ENCODE peak calls at places on chromosomes 6 and 20, in eight cellular contexts. Q, O, A, S, D, H, E and P are unnamed samples.

GRCh38 chr6:121584591-121585369 is 149.3 kb downstream of the GJA1 start:
- DNase-seq in O (no peak), A (peak; percentile 72), D (no peak), E (no peak), H (no peak), S (no peak), Q (no peak), P (no peak)

GRCh38 chr6:2396856-2397640 is 151.6 kb upstream of the GMDS start:
- DNase-seq in H (no peak), D (no peak), O (peak; percentile 31), A (peak; percentile 70), S (no peak), E (no peak), Q (peak; percentile 9), P (no peak)

GRCh38 chr6:6390849-6391602 is 70.6 kb upstream of the F13A1 start:
- DNase-seq in D (no peak), H (no peak), O (no peak), Q (no peak), S (no peak), A (no peak), E (no peak), P (no peak)

GRCh38 chr6:37438912-37439311 is 5.9 kb downstream of the CMTR1 start:
- DNase-seq in A (no peak), D (no peak), H (no peak), Q (no peak), S (no peak), E (no peak), O (no peak), P (no peak)

GRCh38 chr6:44057238-44057930 is 69.9 kb downstream of the MRPL14 start:
- DNase-seq in H (no peak), E (no peak), S (no peak), A (no peak), Q (no peak), D (no peak), O (no peak), P (no peak)

GRCh38 chr6:31874836-31875572 is 3.8 kb downstream of the SLC44A4 start:
- DNase-seq in Q (no peak), S (peak; percentile 40), H (no peak), O (no peak), D (no peak), A (no peak), E (no peak), P (no peak)

GRCh38 chr6:95431637-95432228 is 145.6 kb upstream of the MANEA start:
- DNase-seq in S (peak; percentile 38), Q (peak; percentile 71), A (peak; percentile 38), H (no peak), D (no peak), E (peak; percentile 39), O (no peak), P (no peak)

GRCh38 chr6:11354019-11354418 is 121.6 kb upstream of the NEDD9 start:
- DNase-seq in Q (no peak), A (peak; percentile 47), H (no peak), E (no peak), O (peak; percentile 25), S (no peak), D (peak; percentile 55), P (no peak)

GRCh38 chr6:79301290-79301689 is 66.8 kb upstream of the HMGN3 start:
- DNase-seq in A (no peak), H (no peak), S (peak; percentile 81), O (no peak), D (no peak), Q (no peak), E (no peak), P (no peak)

GRCh38 chr20:44079968-44080560 is 106.9 kb downstream of the JPH2 start:
- DNase-seq in A (no peak), E (no peak), O (no peak), Q (no peak), S (no peak), H (no peak), D (no peak), P (no peak)

GRCh38 chr6:14921170-14921569 is 324.7 kb upstream of the JARID2 start:
- DNase-seq in O (peak; percentile 69), S (no peak), D (no peak), A (no peak), H (peak; percentile 38), E (no peak), Q (peak; percentile 48), P (no peak)

GRCh38 chr20:50027611-50028105 is 44.9 kb downstream of the SNAI1 start:
- DNase-seq in E (peak; percentile 92), A (peak; percentile 95), Q (peak; percentile 48), D (peak; percentile 64), O (peak; percentile 71), S (peak; percentile 63), H (peak; percentile 53), P (no peak)

GRCh38 chr6:157893238-157893637 is 70.2 kb downstream of the SNX9 start:
- DNase-seq in A (no peak), E (no peak), O (no peak), Q (no peak), H (no peak), D (no peak), S (no peak), P (no peak)

GRCh38 chr6:134908906-134909516 is 40.9 kb downstream of the ALDH8A1 start:
- DNase-seq in A (peak; percentile 99), S (peak; percentile 49), O (peak; percentile 53), E (no peak), Q (peak; percentile 30), D (peak; percentile 53), H (peak; percentile 49), P (no peak)

GRCh38 chr6:1789092-1789491 is 179.4 kb downstream of the FOXC1 start:
- DNase-seq in E (no peak), Q (no peak), H (no peak), O (no peak), S (no peak), A (peak; percentile 42), D (no peak), P (no peak)

GRCh38 chr20:63974402-63975200 is 4.8 kb downstream of the SAMD10 start:
- DNase-seq in H (peak; percentile 42), S (peak; percentile 52), D (no peak), O (peak; percentile 12), Q (peak; percentile 47), E (peak; percentile 14), A (no peak), P (no peak)

GRCh38 chr20:24100370-24101011 is 111.9 kb upstream of the GGTLC1 start:
- DNase-seq in A (peak; percentile 73), D (no peak), Q (peak; percentile 65), E (peak; percentile 53), S (peak; percentile 78), O (peak; percentile 28), H (peak; percentile 54), P (no peak)

GRCh38 chr6:135236732-135237131 is 55.6 kb downstream of the MYB start:
- DNase-seq in D (no peak), Q (no peak), S (no peak), E (no peak), O (no peak), H (no peak), A (no peak), P (no peak)

GRCh38 chr6:73234732-73235131 is 9.4 kb upstream of the KHDC1L start:
- DNase-seq in Q (no peak), A (peak; percentile 86), O (no peak), D (no peak), S (peak; percentile 63), H (no peak), E (no peak), P (no peak)

GRCh38 chr6:127547215-127547614 is 28.1 kb upstream of the MTCL3 start:
- DNase-seq in S (no peak), D (no peak), O (no peak), E (no peak), H (no peak), A (peak; percentile 40), Q (no peak), P (no peak)

GRCh38 chr6:111985202-111985731 is 68.6 kb upstream of the CCN6 start:
- DNase-seq in H (peak; percentile 73), S (peak; percentile 100), A (peak; percentile 98), Q (no peak), E (no peak), D (no peak), O (no peak), P (no peak)

GRCh38 chr6:129929433-129929832 is 68.3 kb upstream of the TMEM244 start:
- DNase-seq in H (no peak), D (no peak), S (no peak), O (no peak), E (no peak), Q (no peak), A (peak; percentile 93), P (no peak)

GRCh38 chr20:63915471-63915870 is 20.5 kb downstream of the DNAJC5 start:
- DNase-seq in O (peak; percentile 61), H (no peak), E (no peak), A (no peak), D (no peak), Q (peak; percentile 83), S (no peak), P (no peak)

GRCh38 chr6:120869397-120869796 is 464.9 kb downstream of the TBC1D32 start:
- DNase-seq in S (no peak), H (no peak), O (no peak), D (no peak), A (peak; percentile 2), Q (no peak), E (no peak), P (no peak)

GRCh38 chr20:45138451-45139300 is 14.4 kb upstream of the WFDC12 start:
- DNase-seq in D (no peak), H (peak; percentile 78), A (peak; percentile 43), S (peak; percentile 62), E (peak; percentile 39), O (peak; percentile 31), Q (peak; percentile 64), P (peak; percentile 88)
- H3K27ac ChIP-seq in D (no peak overlapping the region), H (no peak overlapping the region), A (no peak overlapping the region), S (no peak overlapping the region), E (no peak overlapping the region), O (no peak overlapping the region), Q (no peak overlapping the region), P (no peak overlapping the region)

DNA sequence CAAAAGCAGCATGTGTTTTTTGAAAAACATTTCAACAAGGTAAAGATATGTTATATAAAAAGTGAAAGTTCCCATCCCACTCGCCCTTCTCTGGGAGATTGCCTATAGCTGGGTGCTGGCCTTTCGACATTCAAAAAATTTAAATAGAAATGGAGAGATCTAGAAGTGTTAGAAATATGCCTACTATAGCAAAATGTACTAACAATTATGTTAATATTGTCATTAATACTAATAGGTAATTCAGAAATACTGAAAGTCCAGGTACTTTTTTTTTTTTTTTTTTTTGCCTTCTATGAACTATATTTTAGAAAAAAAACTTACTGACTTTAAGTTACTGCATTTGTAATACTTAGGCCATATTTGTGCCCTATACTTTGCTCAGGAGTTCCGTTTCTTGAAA is 87.1 kb downstream of the SESN1 start:
- DNase-seq in S (no peak), D (no peak), O (no peak), A (no peak), H (no peak), Q (no peak), E (no peak), P (no peak)
- H3K27ac ChIP-seq in S (no peak overlapping the region), D (no peak overlapping the region), O (peak overlapping the region; percentile 97), A (no peak overlapping the region), H (no peak overlapping the region), Q (peak overlapping the region; percentile 96), E (no peak overlapping the region), P (peak overlapping the region; percentile 98)

GRCh38 chr6:28553384-28553985 is 27.8 kb downstream of the GPX5 start:
- DNase-seq in A (no peak), E (no peak), H (no peak), D (no peak), Q (no peak), O (no peak), S (no peak), P (no peak)
- H3K27ac ChIP-seq in A (no peak overlapping the region), E (no peak overlapping the region), H (no peak overlapping the region), D (no peak overlapping the region), Q (no peak overlapping the region), O (no peak overlapping the region), S (no peak overlapping the region), P (no peak overlapping the region)

GRCh38 chr6:12363651-12364381 is 73.7 kb downstream of the EDN1 start:
- DNase-seq in Q (peak; percentile 79), E (no peak), O (no peak), A (no peak), H (peak; percentile 34), D (no peak), S (no peak), P (no peak)
- H3K27ac ChIP-seq in Q (peak overlapping the region; percentile 92), E (no peak overlapping the region), O (no peak overlapping the region), A (no peak overlapping the region), H (peak overlapping the region; percentile 12), D (no peak overlapping the region), S (no peak overlapping the region), P (no peak overlapping the region)